ENCODE peak calls at places on chromosomes 3 and 15, in six cellular contexts. One of them, this sample, is unnamed. For H3K4me1 and H3K36me3, the result is how much of the 10 kb centered on the place peaks cover.

GRCh38 chr3:32147935-32148334 is 41.5 kb downstream of the GPD1L start:
- DNase-seq in tibial artery: no peak
- DNase-seq in adrenal gland: no peak
- DNase-seq in stomach: no peak
- DNase-seq in kidney: no peak
- DNase-seq in GM23338: peak
- DNase-seq in this sample: no peak

GRCh38 chr3:157201648-157202278 is 41.8 kb upstream of the CCNL1 start:
- DNase-seq in GM23338: peak
- DNase-seq in stomach: no peak
- DNase-seq in adrenal gland: no peak
- DNase-seq in tibial artery: no peak
- DNase-seq in kidney: no peak
- DNase-seq in this sample: no peak

GRCh38 chr3:157045238-157045860 is 114.6 kb downstream of the CCNL1 start:
- DNase-seq in adrenal gland: no peak
- DNase-seq in GM23338: peak
- DNase-seq in kidney: no peak
- DNase-seq in tibial artery: no peak
- DNase-seq in stomach: no peak
- DNase-seq in this sample: no peak

GRCh38 chr15:40081691-40082194 is 26.9 kb downstream of the BMF start:
- DNase-seq in adrenal gland: no peak
- DNase-seq in GM23338: peak
- DNase-seq in kidney: peak
- DNase-seq in tibial artery: peak
- DNase-seq in stomach: peak
- DNase-seq in this sample: peak

GRCh38 chr15:42133356-42133755 is 23.1 kb downstream of the PLA2G4F start:
- DNase-seq in kidney: no peak
- DNase-seq in stomach: no peak
- DNase-seq in GM23338: no peak
- DNase-seq in tibial artery: no peak
- DNase-seq in adrenal gland: no peak
- DNase-seq in this sample: no peak

GRCh38 chr15:37695719-37696118 is 238.7 kb upstream of the TMCO5A start:
- DNase-seq in GM23338: no peak
- DNase-seq in tibial artery: no peak
- DNase-seq in kidney: no peak
- DNase-seq in adrenal gland: no peak
- DNase-seq in stomach: no peak
- DNase-seq in this sample: no peak

GRCh38 chr3:33831053-33831452 is 32.6 kb downstream of the PDCD6IP start:
- DNase-seq in GM23338: no peak
- DNase-seq in tibial artery: no peak
- DNase-seq in stomach: no peak
- DNase-seq in adrenal gland: no peak
- DNase-seq in kidney: no peak
- DNase-seq in this sample: no peak

GRCh38 chr3:141915016-141915415 is 38.6 kb downstream of the ATP1B3 start:
- DNase-seq in stomach: no peak
- DNase-seq in GM23338: no peak
- DNase-seq in kidney: no peak
- DNase-seq in adrenal gland: peak
- DNase-seq in tibial artery: no peak
- DNase-seq in this sample: no peak

GRCh38 chr15:89802231-89802928 is 12.3 kb downstream of the ANPEP start:
- DNase-seq in adrenal gland: no peak
- DNase-seq in tibial artery: no peak
- DNase-seq in GM23338: no peak
- DNase-seq in stomach: no peak
- DNase-seq in kidney: peak
- DNase-seq in this sample: no peak

GRCh38 chr3:148809835-148810234 is 17.8 kb upstream of the CPB1 start:
- DNase-seq in adrenal gland: no peak
- DNase-seq in tibial artery: no peak
- DNase-seq in kidney: no peak
- DNase-seq in GM23338: no peak
- DNase-seq in stomach: no peak
- DNase-seq in this sample: no peak

GRCh38 chr3:140334530-140334929 is 343.3 kb upstream of the TRIM42 start:
- DNase-seq in adrenal gland: no peak
- DNase-seq in GM23338: no peak
- DNase-seq in tibial artery: no peak
- DNase-seq in kidney: no peak
- DNase-seq in stomach: no peak
- DNase-seq in this sample: no peak

GRCh38 chr3:149653136-149653535 is 4.7 kb downstream of the WWTR1 start:
- DNase-seq in adrenal gland: no peak
- DNase-seq in GM23338: no peak
- DNase-seq in stomach: no peak
- DNase-seq in tibial artery: peak
- DNase-seq in kidney: no peak
- DNase-seq in this sample: no peak

GRCh38 chr15:73983211-73983727 is 8.8 kb downstream of the STOML1 start:
- DNase-seq in stomach: no peak
- DNase-seq in kidney: peak
- DNase-seq in adrenal gland: peak
- DNase-seq in tibial artery: no peak
- DNase-seq in GM23338: no peak
- DNase-seq in this sample: peak

GRCh38 chr3:12437861-12438260 is 46.4 kb upstream of the TSEN2 start:
- DNase-seq in adrenal gland: no peak
- DNase-seq in tibial artery: no peak
- DNase-seq in stomach: no peak
- DNase-seq in GM23338: no peak
- DNase-seq in kidney: no peak
- DNase-seq in this sample: no peak

GRCh38 chr3:150469031-150469930 is 61.2 kb downstream of the TSC22D2 start:
- DNase-seq in kidney: no peak
- DNase-seq in GM23338: no peak
- DNase-seq in stomach: no peak
- DNase-seq in adrenal gland: peak
- DNase-seq in tibial artery: peak
- DNase-seq in this sample: peak

GRCh38 chr3:117019082-117019713 is 309.6 kb downstream of the TUSC7 start:
- DNase-seq in kidney: no peak
- DNase-seq in tibial artery: peak
- DNase-seq in adrenal gland: peak
- DNase-seq in stomach: peak
- DNase-seq in GM23338: peak
- DNase-seq in this sample: no peak

DNA sequence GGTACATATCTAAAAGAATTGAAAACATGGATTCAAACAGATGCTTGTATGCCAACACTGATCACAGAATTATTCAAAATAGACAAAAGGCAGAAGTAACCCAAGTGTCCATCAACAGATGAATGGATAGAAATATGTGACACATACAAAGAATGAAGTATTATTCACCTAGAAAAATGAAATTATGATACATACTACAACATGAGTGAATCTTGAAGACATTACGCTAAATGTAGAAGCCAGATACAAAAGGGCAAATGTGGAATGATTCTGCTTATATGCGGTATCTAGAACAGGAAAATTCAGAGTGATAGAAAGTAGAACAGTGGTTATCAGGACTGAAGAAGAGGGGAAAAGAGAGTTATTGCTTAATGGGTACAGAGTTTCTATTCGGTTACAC is 26.2 kb upstream of the SLC12A8 start:
- DNase-seq in GM23338: no peak
- DNase-seq in stomach: no peak
- DNase-seq in adrenal gland: no peak
- DNase-seq in kidney: no peak
- DNase-seq in tibial artery: no peak
- DNase-seq in this sample: no peak
- H3K4me1 ChIP-seq in GM23338: under half
- H3K4me1 ChIP-seq in stomach: under half
- H3K4me1 ChIP-seq in adrenal gland: under half
- H3K4me1 ChIP-seq in kidney: under half
- H3K4me1 ChIP-seq in tibial artery: under half
- H3K4me1 ChIP-seq in this sample: under half

GRCh38 chr3:127016461-127016860 is 33.5 kb downstream of the PLXNA1 start:
- DNase-seq in adrenal gland: no peak
- DNase-seq in kidney: no peak
- DNase-seq in GM23338: no peak
- DNase-seq in stomach: no peak
- DNase-seq in tibial artery: no peak
- DNase-seq in this sample: no peak

GRCh38 chr3:127016043-127016343 is 33.1 kb downstream of the PLXNA1 start:
- DNase-seq in adrenal gland: no peak
- DNase-seq in kidney: no peak
- DNase-seq in GM23338: no peak
- DNase-seq in stomach: no peak
- DNase-seq in tibial artery: no peak
- DNase-seq in this sample: no peak

GRCh38 chr3:127018306-127018828 is 35.5 kb downstream of the PLXNA1 start:
- DNase-seq in GM23338: no peak
- DNase-seq in kidney: no peak
- DNase-seq in adrenal gland: no peak
- DNase-seq in tibial artery: no peak
- DNase-seq in stomach: no peak
- DNase-seq in this sample: no peak

GRCh38 chr3:127017781-127018180 is 34.9 kb downstream of the PLXNA1 start:
- DNase-seq in tibial artery: no peak
- DNase-seq in GM23338: no peak
- DNase-seq in adrenal gland: no peak
- DNase-seq in kidney: no peak
- DNase-seq in stomach: no peak
- DNase-seq in this sample: no peak

GRCh38 chr3:127017229-127017628 is 34.3 kb downstream of the PLXNA1 start:
- DNase-seq in stomach: no peak
- DNase-seq in tibial artery: no peak
- DNase-seq in adrenal gland: no peak
- DNase-seq in kidney: no peak
- DNase-seq in GM23338: no peak
- DNase-seq in this sample: no peak
- H3K36me3 ChIP-seq in stomach: half or more
- H3K36me3 ChIP-seq in tibial artery: half or more
- H3K36me3 ChIP-seq in adrenal gland: half or more
- H3K36me3 ChIP-seq in kidney: under half
- H3K36me3 ChIP-seq in GM23338: under half
- H3K36me3 ChIP-seq in this sample: under half

DNA sequence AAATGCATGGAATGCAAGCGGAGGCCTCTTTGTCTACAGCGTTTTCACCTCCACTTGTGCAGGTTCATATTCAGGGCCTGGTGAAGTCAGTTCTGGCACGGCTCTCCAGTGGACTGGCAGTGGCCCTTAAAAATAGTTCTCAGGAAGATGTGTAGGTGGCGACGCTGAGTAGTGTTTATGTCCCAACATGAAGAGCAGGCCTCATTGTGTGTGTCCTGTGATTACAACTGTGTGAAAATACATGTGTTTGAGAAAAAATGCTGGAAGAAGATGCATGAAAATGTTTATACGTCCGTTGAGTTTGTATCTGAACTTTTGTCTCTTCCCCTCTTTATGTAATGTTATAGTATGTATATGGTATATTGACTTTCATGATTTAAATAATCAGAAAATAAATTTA is 7.2 kb downstream of the LIPC start:
- DNase-seq in stomach: no peak
- DNase-seq in GM23338: peak
- DNase-seq in kidney: no peak
- DNase-seq in adrenal gland: no peak
- DNase-seq in tibial artery: peak
- DNase-seq in this sample: no peak
- TF ChIP-seq CTCF in stomach: no peak
- TF ChIP-seq CTCF in GM23338: peak
- TF ChIP-seq CTCF in kidney: no peak
- TF ChIP-seq CTCF in adrenal gland: peak
- TF ChIP-seq CTCF in tibial artery: peak
- TF ChIP-seq CTCF in this sample: no peak

GRCh38 chr15:28974142-28974541 is 88.4 kb downstream of the APBA2 start:
- DNase-seq in tibial artery: no peak
- DNase-seq in adrenal gland: no peak
- DNase-seq in stomach: no peak
- DNase-seq in kidney: no peak
- DNase-seq in GM23338: no peak
- DNase-seq in this sample: no peak
- H3K4me1 ChIP-seq in tibial artery: under half
- H3K4me1 ChIP-seq in adrenal gland: under half
- H3K4me1 ChIP-seq in stomach: under half
- H3K4me1 ChIP-seq in kidney: under half
- H3K4me1 ChIP-seq in GM23338: under half
- H3K4me1 ChIP-seq in this sample: under half

DNA sequence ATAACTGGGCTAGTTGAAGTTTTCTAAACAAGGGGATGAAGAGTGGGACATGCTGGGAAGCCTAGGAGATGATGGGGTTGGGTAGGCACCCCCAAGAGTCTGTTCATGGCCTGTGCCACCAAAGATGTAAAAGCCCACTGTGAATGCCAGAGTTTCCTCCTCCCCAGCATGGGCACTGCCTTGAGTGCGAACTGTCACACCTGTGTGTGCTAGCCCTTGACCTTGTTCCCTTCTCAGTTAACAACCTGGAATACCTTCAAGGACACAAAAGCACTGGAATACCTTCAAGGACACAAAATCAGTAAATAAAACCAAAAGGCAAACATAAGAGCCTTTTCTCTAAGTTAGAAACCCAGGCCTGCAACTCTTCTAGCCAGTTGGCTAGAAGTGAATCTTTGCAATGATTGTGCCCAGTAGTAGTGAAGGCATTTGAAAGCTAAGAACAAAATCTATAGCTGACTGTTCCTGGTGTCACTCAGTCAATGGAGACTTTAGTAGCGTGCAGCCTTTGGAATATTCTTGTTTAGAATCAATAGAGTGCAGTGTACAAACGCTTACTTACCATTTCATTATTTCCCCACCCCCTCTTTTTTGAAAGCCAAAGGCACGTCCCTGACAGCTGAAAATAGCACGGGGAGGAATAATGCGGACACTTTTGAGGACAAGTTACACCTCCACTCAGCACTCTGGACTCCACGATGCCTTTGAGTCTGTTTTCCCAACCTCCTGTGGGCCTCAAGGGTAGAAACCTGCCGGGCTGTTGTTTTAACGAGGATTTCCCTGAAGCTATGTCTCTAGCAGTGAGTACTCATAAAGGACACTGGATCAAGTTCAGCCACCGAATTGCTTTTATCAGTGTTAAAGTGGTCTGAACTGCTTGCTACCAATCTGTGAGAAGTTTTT is 24.2 kb downstream of the PSMD6 start:
- DNase-seq in adrenal gland: no peak
- DNase-seq in stomach: no peak
- DNase-seq in tibial artery: no peak
- DNase-seq in kidney: no peak
- DNase-seq in GM23338: peak
- DNase-seq in this sample: no peak
- H3K36me3 ChIP-seq in adrenal gland: half or more
- H3K36me3 ChIP-seq in stomach: under half
- H3K36me3 ChIP-seq in tibial artery: under half
- H3K36me3 ChIP-seq in kidney: under half
- H3K36me3 ChIP-seq in GM23338: under half
- H3K36me3 ChIP-seq in this sample: under half

DNA sequence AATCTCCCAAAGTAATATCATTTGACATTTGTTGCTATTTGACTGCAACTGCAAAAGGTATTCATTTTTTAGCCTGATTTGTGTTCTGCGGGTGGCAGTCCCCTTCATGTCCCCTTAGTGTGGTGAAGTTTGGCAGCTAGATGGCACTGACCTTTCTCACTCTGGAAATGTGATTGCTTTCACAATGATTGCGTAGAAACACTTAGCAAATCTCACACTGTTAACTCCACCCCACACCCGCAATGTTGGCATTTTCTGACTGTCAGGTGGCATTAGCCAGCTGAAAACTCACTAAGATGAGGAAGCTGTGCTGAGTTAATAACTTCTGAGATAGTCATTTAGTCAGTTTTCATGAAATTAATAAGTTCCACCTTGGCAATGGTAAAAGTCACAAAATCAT is 76.9 kb downstream of the TRIM69 start:
- DNase-seq in stomach: peak
- DNase-seq in tibial artery: no peak
- DNase-seq in GM23338: no peak
- DNase-seq in adrenal gland: no peak
- DNase-seq in kidney: no peak
- DNase-seq in this sample: no peak
- TF ChIP-seq CTCF in stomach: no peak
- TF ChIP-seq CTCF in tibial artery: no peak
- TF ChIP-seq CTCF in GM23338: no peak
- TF ChIP-seq CTCF in adrenal gland: no peak
- TF ChIP-seq CTCF in kidney: no peak
- TF ChIP-seq CTCF in this sample: no peak

This sample was measured in mucosa of descending colon.